ENCODE peak calls at places on chromosomes 1 and 21, in eight cellular contexts. C is EH; P is stimulated activated CD4-positive, alpha-beta T cell treated with anti-CD3 and anti-CD28 coated beads, Interleukin-15, amount 100 ng/mL, for 1 hour; F is GM19239; O is ACHN; N is T-helper 9 cell; E is mammary epithelial cell; Y is K562. S is an unnamed sample.

GRCh38 chr1:247857986-247858356 is 984 bp downstream of the TRIM58 start:
- DNase-seq in C (no peak), P (no peak), F (no peak), O (no peak), N (no peak), E (no peak), Y (no peak), S (no peak)

GRCh38 chr1:66402194-66402593 is 131.8 kb upstream of the SGIP1 start:
- DNase-seq in C (no peak), P (no peak), F (peak), O (no peak), N (no peak), E (no peak), Y (no peak), S (peak)

GRCh38 chr1:34681481-34682451 is 73.1 kb upstream of the GJB5 start:
- DNase-seq in C (peak), P (no peak), F (peak), O (peak), N (peak), E (peak), Y (peak), S (peak)

GRCh38 chr21:21412096-21412495 is 413.9 kb downstream of the NCAM2 start:
- DNase-seq in C (no peak), P (no peak), F (no peak), O (no peak), N (no peak), E (no peak), Y (no peak), S (no peak)

GRCh38 chr21:44065428-44065827 is 41.8 kb upstream of the PWP2 start:
- DNase-seq in C (peak), P (peak), F (peak), O (no peak), N (peak), E (no peak), Y (no peak), S (no peak)

GRCh38 chr1:217273866-217274265 is 357.0 kb downstream of the GPATCH2 start:
- DNase-seq in C (peak), P (no peak), F (no peak), O (no peak), N (no peak), E (no peak), Y (no peak), S (no peak)

GRCh38 chr1:202680586-202681352 is 29.5 kb downstream of the SYT2 start:
- DNase-seq in C (no peak), P (no peak), F (no peak), O (no peak), N (no peak), E (no peak), Y (no peak), S (no peak)

GRCh38 chr1:236642763-236643162 is 38.4 kb upstream of the HEATR1 start:
- DNase-seq in C (no peak), P (no peak), F (no peak), O (no peak), N (no peak), E (no peak), Y (no peak), S (no peak)

GRCh38 chr1:39490596-39491145 is 765 bp upstream of the BMP8A start:
- DNase-seq in C (no peak), P (no peak), F (no peak), O (no peak), N (peak), E (peak), Y (peak), S (no peak)

GRCh38 chr21:16388911-16389515 is 659.2 kb downstream of the USP25 start:
- DNase-seq in C (no peak), P (no peak), F (no peak), O (no peak), N (no peak), E (peak), Y (no peak), S (no peak)

GRCh38 chr1:67715819-67716218 is 30.8 kb downstream of the GADD45A start:
- DNase-seq in C (no peak), P (no peak), F (no peak), O (no peak), N (no peak), E (no peak), Y (no peak), S (no peak)

GRCh38 chr1:25011966-25012625 is 82.0 kb upstream of the RUNX3 start:
- DNase-seq in C (no peak), P (no peak), F (no peak), O (no peak), N (no peak), E (no peak), Y (no peak), S (no peak)

GRCh38 chr1:66562561-66562960 is 28.6 kb downstream of the SGIP1 start:
- DNase-seq in C (no peak), P (no peak), F (no peak), O (no peak), N (no peak), E (no peak), Y (no peak), S (no peak)

GRCh38 chr1:107362468-107362867 is 221.6 kb downstream of the NTNG1 start:
- DNase-seq in C (no peak), P (no peak), F (no peak), O (no peak), N (no peak), E (no peak), Y (no peak), S (peak)

GRCh38 chr1:27398405-27399149 is 6.2 kb downstream of the GPR3 start:
- DNase-seq in C (no peak), P (no peak), F (no peak), O (no peak), N (no peak), E (no peak), Y (no peak), S (no peak)

GRCh38 chr1:4303303-4303702 is 351.1 kb upstream of the AJAP1 start:
- DNase-seq in C (no peak), P (no peak), F (no peak), O (no peak), N (no peak), E (no peak), Y (no peak), S (no peak)

GRCh38 chr1:218895064-218895587 is 278.6 kb upstream of the LYPLAL1 start:
- DNase-seq in C (peak), P (no peak), F (no peak), O (no peak), N (no peak), E (no peak), Y (no peak), S (no peak)

GRCh38 chr1:43284065-43284464 is 1.3 kb downstream of the C1orf210 start:
- DNase-seq in C (no peak), P (no peak), F (no peak), O (no peak), N (no peak), E (no peak), Y (no peak), S (no peak)

GRCh38 chr1:200039849-200040479 is 12.5 kb downstream of the NR5A2 start:
- DNase-seq in C (no peak), P (no peak), F (no peak), O (no peak), N (no peak), E (no peak), Y (no peak), S (peak)

GRCh38 chr1:45843474-45843905 is 40.1 kb downstream of the MAST2 start:
- DNase-seq in C (peak), P (no peak), F (no peak), O (peak), N (no peak), E (no peak), Y (no peak), S (peak)

GRCh38 chr1:161171696-161172095 is 5.5 kb downstream of the PPOX start:
- DNase-seq in C (no peak), P (no peak), F (no peak), O (no peak), N (no peak), E (no peak), Y (no peak), S (no peak)

GRCh38 chr1:58909914-58910681 is 126.3 kb upstream of the JUN start:
- DNase-seq in C (no peak), P (no peak), F (no peak), O (no peak), N (no peak), E (no peak), Y (no peak), S (no peak)

GRCh38 chr21:36643374-36644250 is 55.3 kb upstream of the SIM2 start:
- DNase-seq in C (no peak), P (no peak), F (no peak), O (no peak), N (no peak), E (no peak), Y (no peak), S (no peak)